ENCODE peak calls at places on chromosomes 12 and 14, in five cellular contexts. C is stomach, D is A549, V is transverse colon, H is body of pancreas. O is an unnamed sample.

GRCh38 chr12:26939192-26939832 is 1.0 kb downstream of the FGFR1OP2 start:
- DNase-seq in C (no peak), D (no peak), V (no peak), H (no peak), O (no peak)

GRCh38 chr12:59874781-59875180 is 279.0 kb downstream of the SLC16A7 start:
- DNase-seq in C (no peak), D (no peak), V (no peak), H (no peak), O (no peak)

GRCh38 chr12:209246-209645 is 4.7 kb downstream of the SLC6A12 start:
- DNase-seq in C (no peak), D (no peak), V (no peak), H (no peak), O (no peak)

GRCh38 chr14:53458368-53458814 is 305.3 kb upstream of the DDHD1 start:
- DNase-seq in C (no peak), D (peak; percentile 72), V (no peak), H (no peak), O (no peak)

GRCh38 chr14:28754209-28754985 is 12.2 kb upstream of the FOXG1 start:
- DNase-seq in C (no peak), D (peak; percentile 40), V (no peak), H (peak; percentile 59), O (no peak)

GRCh38 chr12:129622566-129622965 is 281.3 kb downstream of the TMEM132D start:
- DNase-seq in C (no peak), D (no peak), V (no peak), H (no peak), O (no peak)

GRCh38 chr12:122423258-122424165 is 1.0 kb upstream of the CLIP1 start:
- DNase-seq in C (no peak), D (peak; percentile 77), V (peak; percentile 31), H (peak; percentile 54), O (no peak)

GRCh38 chr12:91349451-91349850 is 166.8 kb upstream of the DCN start:
- DNase-seq in C (no peak), D (no peak), V (no peak), H (no peak), O (no peak)

GRCh38 chr12:4934651-4935050 is 24.9 kb downstream of the KCNA1 start:
- DNase-seq in C (no peak), D (no peak), V (no peak), H (no peak), O (no peak)

GRCh38 chr12:78167510-78167909 is 336.8 kb downstream of the NAV3 start:
- DNase-seq in C (no peak), D (no peak), V (no peak), H (no peak), O (no peak)

GRCh38 chr12:49098035-49098451 is 3.4 kb upstream of the DHH start:
- DNase-seq in C (peak; percentile 61), D (peak; percentile 65), V (peak; percentile 54), H (peak; percentile 62), O (no peak)

GRCh38 chr12:16175893-16176292 is 101.6 kb downstream of the SLC15A5 start:
- DNase-seq in C (no peak), D (no peak), V (no peak), H (no peak), O (no peak)

GRCh38 chr12:97313471-97314190 is 149.0 kb upstream of the RMST start:
- DNase-seq in C (no peak), D (no peak), V (no peak), H (no peak), O (no peak)

GRCh38 chr14:73655851-73656250 is 11.1 kb downstream of the DNAL1 start:
- DNase-seq in C (no peak), D (no peak), V (no peak), H (no peak), O (no peak)

GRCh38 chr14:86739761-86740160 is 1209.8 kb downstream of the FLRT2 start:
- DNase-seq in C (no peak), D (no peak), V (no peak), H (no peak), O (no peak)

GRCh38 chr12:25789520-25789919 is 169.0 kb upstream of the RASSF8 start:
- DNase-seq in C (no peak), D (no peak), V (no peak), H (no peak), O (no peak)

GRCh38 chr14:74586681-74587362 is 25.2 kb downstream of the LTBP2 start:
- DNase-seq in C (no peak), D (no peak), V (no peak), H (no peak), O (no peak)

GRCh38 chr12:101823891-101824290 is 6.9 kb downstream of the GNPTAB start:
- DNase-seq in C (peak; percentile 53), D (peak; percentile 63), V (peak; percentile 50), H (peak; percentile 49), O (peak; percentile 79)

GRCh38 chr12:75684678-75685620 is 173.5 kb upstream of the KRR1 start:
- DNase-seq in C (no peak), D (no peak), V (no peak), H (no peak), O (no peak)

GRCh38 chr14:86065407-86065806 is 535.5 kb downstream of the FLRT2 start:
- DNase-seq in C (no peak), D (no peak), V (no peak), H (no peak), O (no peak)

GRCh38 chr14:104305511-104306449 is 167.4 kb downstream of the KIF26A start:
- DNase-seq in C (no peak), D (no peak), V (no peak), H (no peak), O (no peak)

GRCh38 chr12:65634626-65635331 is 189.5 kb upstream of the HMGA2 start:
- DNase-seq in C (no peak), D (peak; percentile 85), V (no peak), H (no peak), O (no peak)

GRCh38 chr12:42758806-42759205 is 169.3 kb upstream of the PRICKLE1 start:
- DNase-seq in C (no peak), D (no peak), V (no peak), H (no peak), O (no peak)

GRCh38 chr12:8612629-8613028 is at the start of gene AICDA:
- DNase-seq in C (no peak), D (no peak), V (no peak), H (no peak), O (no peak)
- H3K4me3 ChIP-seq in C (no peak within 1 kb of the TSS), D (no peak within 1 kb of the TSS), V (no peak within 1 kb of the TSS), H (no peak within 1 kb of the TSS), O (no peak within 1 kb of the TSS)

GRCh38 chr14:32232481-32232880 is 29.4 kb upstream of the RNU6-8 start:
- DNase-seq in C (no peak), D (no peak), V (no peak), H (no peak), O (no peak)

GRCh38 chr14:32230181-32230580 is 27.1 kb upstream of the RNU6-8 start:
- DNase-seq in C (no peak), D (peak; percentile 69), V (no peak), H (no peak), O (no peak)

GRCh38 chr14:32230695-32231280 is 27.7 kb upstream of the RNU6-8 start:
- DNase-seq in C (no peak), D (peak; percentile 41), V (no peak), H (no peak), O (no peak)

DNA sequence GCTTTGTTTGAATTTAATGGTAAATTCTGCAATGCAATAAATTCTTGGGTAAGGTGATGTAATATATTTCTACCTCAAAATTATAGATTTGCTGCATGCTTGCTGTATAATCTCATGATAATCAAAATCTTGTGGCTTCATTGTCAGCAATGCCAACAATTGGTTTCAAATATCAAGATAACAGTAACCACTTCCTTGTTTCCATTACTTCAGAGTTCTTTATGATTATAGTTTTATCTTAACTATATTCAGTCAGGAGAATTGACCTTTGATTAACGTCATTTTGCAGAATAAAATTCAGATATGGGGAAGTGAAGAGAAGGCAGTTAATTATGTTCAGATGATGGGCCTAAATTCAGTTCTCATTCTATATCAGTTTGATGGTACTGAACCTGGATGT is 30.2 kb upstream of the RNU6-8 start:
- DNase-seq in C (no peak), D (no peak), V (no peak), H (no peak), O (no peak)
- TF ChIP-seq POLR2A in C (no peak), D (no peak), V (no peak), H (no peak), O (no peak)

GRCh38 chr12:52152905-52153317 is 38.9 kb downstream of the KRT80 start:
- DNase-seq in C (no peak), D (no peak), V (no peak), H (no peak), O (no peak)

GRCh38 chr12:52156757-52157565 is 34.9 kb downstream of the KRT80 start:
- DNase-seq in C (peak; percentile 85), D (peak; percentile 88), V (peak; percentile 83), H (peak; percentile 83), O (peak; percentile 97)

GRCh38 chr12:52156310-52156709 is 35.5 kb downstream of the KRT80 start:
- DNase-seq in C (no peak), D (peak; percentile 61), V (no peak), H (no peak), O (no peak)

GRCh38 chr12:52157566-52158150 is 34.2 kb downstream of the KRT80 start:
- DNase-seq in C (no peak), D (no peak), V (no peak), H (no peak), O (no peak)

DNA sequence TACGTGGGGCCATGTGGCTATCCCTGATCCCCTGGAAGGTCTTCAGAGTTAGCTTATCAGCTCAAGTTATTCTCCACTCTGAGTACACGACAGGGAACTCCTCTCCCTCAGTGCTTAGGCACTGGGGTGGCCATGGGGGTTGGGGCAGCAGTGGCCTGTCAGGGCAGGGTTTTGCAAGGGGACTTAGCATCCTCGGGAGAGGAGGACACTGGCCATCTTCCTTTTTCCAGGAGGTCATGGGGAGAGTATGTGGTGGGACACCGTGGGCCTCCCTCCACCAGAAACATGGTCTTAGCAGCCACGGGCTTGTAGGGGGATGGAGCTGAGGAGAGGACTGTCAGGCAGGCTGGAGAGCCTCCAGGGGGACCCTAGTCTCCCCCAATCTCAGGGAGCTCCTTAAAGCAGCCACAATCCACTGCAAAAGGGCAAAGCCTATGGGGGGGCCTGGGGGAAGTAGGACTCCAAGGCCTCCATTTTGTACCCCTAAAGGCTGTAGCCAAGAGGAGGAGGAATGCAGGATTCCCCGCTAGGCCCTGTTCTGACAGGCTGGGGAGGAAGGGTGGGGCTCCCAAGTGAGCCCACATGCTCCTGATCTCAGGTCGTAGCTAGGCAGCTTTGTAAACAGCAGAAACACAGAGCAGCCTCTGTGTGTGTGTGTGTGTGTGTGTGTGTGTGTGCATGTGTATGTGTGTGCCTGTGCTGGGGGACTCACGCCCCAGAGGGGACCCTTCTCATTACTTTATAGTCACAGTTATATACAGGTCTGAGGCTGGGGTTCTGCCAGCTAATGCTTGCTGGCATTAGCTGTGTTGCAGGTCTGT is 36.6 kb downstream of the KRT80 start:
- DNase-seq in C (no peak), D (peak; percentile 89), V (no peak), H (no peak), O (peak; percentile 66)
- H3K4me3 ChIP-seq in C (no peak overlapping the region), D (no peak overlapping the region), V (no peak overlapping the region), H (no peak overlapping the region), O (no peak overlapping the region)

GRCh38 chr12:124716208-124717141 is 147.2 kb downstream of the SCARB1 start:
- DNase-seq in C (peak; percentile 55), D (no peak), V (no peak), H (no peak), O (peak; percentile 52)

GRCh38 chr12:124715121-124715990 is 147.9 kb upstream of the NCOR2 start:
- DNase-seq in C (peak; percentile 49), D (peak; percentile 73), V (peak; percentile 37), H (no peak), O (no peak)

GRCh38 chr12:124709722-124710656 is 142.6 kb upstream of the NCOR2 start:
- DNase-seq in C (no peak), D (no peak), V (no peak), H (no peak), O (no peak)

GRCh38 chr12:124713041-124713435 is 145.6 kb upstream of the NCOR2 start:
- DNase-seq in C (peak; percentile 57), D (no peak), V (peak; percentile 38), H (no peak), O (peak; percentile 80)

GRCh38 chr12:124713436-124714082 is 146.1 kb upstream of the NCOR2 start:
- DNase-seq in C (peak; percentile 36), D (no peak), V (no peak), H (no peak), O (no peak)
- TF ChIP-seq POLR2A in C (no peak), D (no peak), V (no peak), H (peak; percentile 22), O (no peak)

O was measured in lower leg skin.